ENCODE peak calls at places on chromosomes 5 and 9, in eight cellular contexts. U is NCI-H1417; H is hypothalamus; J is osteoblast; M is glutamatergic neuron; S is ELR; L is naive thymus-derived CD4-positive, alpha-beta T cell; I is NCI-H446 treated with DMSO at 0.1 percent for 48 hours. R is an unnamed sample.

GRCh38 chr9:88256216-88256615 is 117.9 kb upstream of the SPATA31C2 start:
- DNase-seq in S (no peak), U (no peak), H (no peak), M (no peak), L (no peak), J (no peak), I (no peak), R (no peak)

GRCh38 chr9:89410709-89411111 is 87.2 kb downstream of the SEMA4D start:
- DNase-seq in U (no peak), J (peak), H (no peak), I (no peak), L (no peak), M (no peak), S (peak), R (peak)

GRCh38 chr5:123882305-123882704 is 370.3 kb downstream of the CSNK1G3 start:
- DNase-seq in S (no peak), L (no peak), M (no peak), I (no peak), U (peak), H (no peak), J (no peak), R (no peak)

GRCh38 chr5:83095973-83096539 is 18.7 kb downstream of the XRCC4 start:
- DNase-seq in S (peak), M (no peak), U (no peak), J (peak), L (no peak), I (no peak), H (no peak), R (no peak)

GRCh38 chr9:110578896-110579752 is at the start of gene SVEP1:
- DNase-seq in M (peak), S (peak), H (peak), J (peak), I (no peak), L (no peak), U (peak), R (no peak)

GRCh38 chr5:153565822-153566221 is 75.4 kb downstream of the GRIA1 start:
- DNase-seq in U (no peak), H (no peak), L (no peak), M (no peak), J (no peak), S (peak), I (no peak), R (no peak)

GRCh38 chr5:133825631-133826289 is 142.7 kb downstream of the C5orf15 start:
- DNase-seq in U (peak), M (peak), S (no peak), L (peak), I (peak), H (no peak), J (no peak), R (no peak)

GRCh38 chr9:21684831-21685362 is 117.5 kb upstream of the MTAP start:
- DNase-seq in S (peak), M (no peak), I (peak), U (no peak), H (no peak), L (no peak), J (no peak), R (no peak)

GRCh38 chr5:71658916-71659661 is 60.0 kb upstream of the CARTPT start:
- DNase-seq in U (no peak), S (peak), M (no peak), I (peak), H (no peak), J (no peak), L (no peak), R (peak)